ENCODE peak calls at places on chromosomes 7 and 10, in nine cellular contexts. V is left cardiac atrium; P is Karpas-422; H is epithelial cell of esophagus; C is stimulated activated CD4-positive, alpha-beta T cell treated with anti-CD3 and anti-CD28 coated beads, TNF-alpha, amount 100 ng/mL, for 4 hours; K is stimulated activated CD8-positive, alpha-beta memory T cell treated with anti-CD3 and anti-CD28 coated beads, Interleukin-4, amount 100 ng/mL, for 1 hour; U is foreskin fibroblast; F is naive thymus-derived CD8-positive, alpha-beta T cell; E is spleen. Y is an unnamed sample.

GRCh38 chr10:18216482-18216881 is 76.3 kb downstream of the CACNB2 start:
- DNase-seq in V (no peak), F (no peak), C (no peak), H (peak), U (peak), E (no peak), P (peak), K (no peak), Y (peak)

GRCh38 chr7:132059141-132059540 is 502.7 kb upstream of the PODXL start:
- DNase-seq in P (no peak), F (no peak), U (no peak), C (no peak), H (no peak), K (no peak), V (no peak), E (no peak), Y (peak)

GRCh38 chr7:157120181-157120580 is 18.5 kb upstream of the UBE3C start:
- DNase-seq in K (no peak), C (no peak), U (no peak), V (no peak), H (no peak), E (peak), P (no peak), F (no peak), Y (no peak)

GRCh38 chr7:70417061-70417655 is 714.8 kb upstream of the GALNT17 start:
- DNase-seq in K (no peak), P (peak), U (no peak), V (no peak), E (no peak), C (no peak), H (no peak), F (no peak), Y (no peak)

GRCh38 chr10:132345345-132345744 is 13.4 kb downstream of the LRRC27 start:
- DNase-seq in C (no peak), K (no peak), P (no peak), U (no peak), H (no peak), F (no peak), E (peak), V (no peak), Y (no peak)

GRCh38 chr7:57653262-57653830 is 203.4 kb downstream of the ZNF716 start:
- DNase-seq in P (no peak), K (no peak), F (no peak), V (no peak), H (no peak), U (no peak), E (no peak), C (no peak), Y (no peak)

GRCh38 chr10:100341953-100342626 is 4.9 kb upstream of the SCD start:
- DNase-seq in H (peak), V (peak), C (peak), E (no peak), F (peak), U (peak), K (no peak), P (peak), Y (peak)

GRCh38 chr10:86004310-86004709 is 362.3 kb downstream of the GRID1 start:
- DNase-seq in V (no peak), U (no peak), P (no peak), C (no peak), F (no peak), E (no peak), K (no peak), H (no peak), Y (no peak)

GRCh38 chr7:7920481-7920880 is 48.1 kb upstream of the GLCCI1 start:
- DNase-seq in K (no peak), E (no peak), P (peak), U (no peak), H (peak), V (no peak), F (no peak), C (no peak), Y (peak)

GRCh38 chr10:6176691-6177231 is 26.0 kb upstream of the PFKFB3 start:
- DNase-seq in U (no peak), F (no peak), H (peak), V (no peak), E (no peak), C (no peak), P (no peak), K (no peak), Y (peak)

GRCh38 chr7:46934198-46934825 is 647.6 kb downstream of the TNS3 start:
- DNase-seq in C (no peak), P (no peak), K (no peak), V (no peak), H (peak), F (no peak), E (no peak), U (peak), Y (peak)

Y was measured in kidney tubule cell.